ENCODE peak calls at places on chromosomes 4 and X, in seven cellular contexts. Z is tibial nerve, A is esophagus muscularis mucosa, U is uterus, K is transverse colon, M is K562, B is gastrocnemius medialis. X is an unnamed sample.

GRCh38 chr4:74942251-74942917 is 9.5 kb downstream of the PARM1 start:
- DNase-seq in B (no peak), U (no peak), K (no peak), A (no peak), M (no peak), Z (no peak), X (no peak)

GRCh38 chrX:3204606-3205005 is 141.8 kb downstream of the MXRA5 start:
- DNase-seq in A (no peak), Z (no peak), U (peak), M (no peak), B (peak), K (no peak), X (no peak)

GRCh38 chr4:123623611-123624010 is 227.0 kb downstream of the SPRY1 start:
- DNase-seq in B (no peak), M (no peak), A (no peak), K (no peak), Z (no peak), U (no peak), X (no peak)

GRCh38 chrX:35622021-35622420 is 176.1 kb upstream of the MAGEB16 start:
- DNase-seq in A (no peak), Z (no peak), U (no peak), K (no peak), B (no peak), M (no peak), X (no peak)

GRCh38 chrX:153628665-153629064 is 18.3 kb upstream of the DUSP9 start:
- DNase-seq in K (no peak), A (no peak), B (no peak), U (no peak), Z (no peak), M (no peak), X (no peak)

GRCh38 chr4:38782452-38783108 is at the start of gene TLR10:
- DNase-seq in Z (peak), B (no peak), U (no peak), A (no peak), M (peak), K (peak), X (no peak)

GRCh38 chr4:118904418-118904817 is 15.8 kb downstream of the SYNPO2 start:
- DNase-seq in Z (no peak), A (no peak), U (peak), B (no peak), K (no peak), M (no peak), X (no peak)

GRCh38 chrX:144334577-144334976 is 450.7 kb downstream of the UBE2NL start:
- DNase-seq in B (no peak), M (peak), U (no peak), A (no peak), Z (no peak), K (no peak), X (no peak)

GRCh38 chrX:14927391-14927790 is 54.2 kb downstream of the MOSPD2 start:
- DNase-seq in U (no peak), Z (no peak), M (no peak), K (no peak), B (no peak), A (no peak), X (no peak)

GRCh38 chr4:113683143-113683542 is 78.4 kb downstream of the CAMK2D start:
- DNase-seq in U (no peak), B (no peak), K (peak), M (no peak), Z (no peak), A (no peak), X (no peak)

GRCh38 chr4:140242357-140243284 is 88.6 kb upstream of the MAML3 start:
- DNase-seq in U (no peak), K (peak), B (no peak), A (no peak), M (no peak), Z (no peak), X (no peak)

GRCh38 chr4:56979674-56980073 is 978 bp downstream of the POLR2B start:
- DNase-seq in A (no peak), B (no peak), Z (no peak), U (no peak), M (peak), K (peak), X (no peak)

GRCh38 chr4:53122280-53123116 is 243.4 kb downstream of the SCFD2 start:
- DNase-seq in B (no peak), M (no peak), A (no peak), U (no peak), K (no peak), Z (no peak), X (no peak)

GRCh38 chr4:139633661-139634060 is 32.0 kb upstream of the MGST2 start:
- DNase-seq in K (peak), U (peak), M (peak), Z (peak), A (no peak), B (no peak), X (no peak)

GRCh38 chr4:40046311-40046980 is 10.2 kb upstream of the N4BP2 start:
- DNase-seq in U (no peak), A (no peak), K (peak), B (no peak), Z (peak), M (peak), X (no peak)

GRCh38 chr4:87118826-87119225 is 101.6 kb downstream of the KLHL8 start:
- DNase-seq in B (no peak), K (no peak), M (peak), U (no peak), Z (no peak), A (no peak), X (no peak)

GRCh38 chr4:16686195-16686594 is 212.2 kb downstream of the LDB2 start:
- DNase-seq in Z (no peak), K (no peak), U (no peak), A (no peak), M (no peak), B (no peak), X (no peak)

GRCh38 chr4:6427439-6428090 is 44.8 kb downstream of the PPP2R2C start:
- DNase-seq in B (no peak), Z (no peak), A (no peak), M (no peak), K (no peak), U (no peak), X (no peak)

GRCh38 chr4:177281544-177281943 is 28.1 kb upstream of the NEIL3 start:
- DNase-seq in M (no peak), U (no peak), Z (no peak), B (no peak), K (no peak), A (no peak), X (no peak)

GRCh38 chr4:157992038-157992706 is 180.7 kb downstream of the GASK1B start:
- DNase-seq in A (no peak), M (peak), K (no peak), U (no peak), Z (peak), B (no peak), X (no peak)

GRCh38 chr4:52369649-52370048 is 289.5 kb downstream of the USP46 start:
- DNase-seq in B (no peak), U (no peak), M (no peak), K (no peak), A (no peak), Z (no peak), X (no peak)

GRCh38 chr4:42487230-42487629 is 89.9 kb downstream of the SHISA3 start:
- DNase-seq in M (no peak), U (no peak), Z (no peak), K (no peak), B (no peak), A (no peak), X (no peak)

DNA sequence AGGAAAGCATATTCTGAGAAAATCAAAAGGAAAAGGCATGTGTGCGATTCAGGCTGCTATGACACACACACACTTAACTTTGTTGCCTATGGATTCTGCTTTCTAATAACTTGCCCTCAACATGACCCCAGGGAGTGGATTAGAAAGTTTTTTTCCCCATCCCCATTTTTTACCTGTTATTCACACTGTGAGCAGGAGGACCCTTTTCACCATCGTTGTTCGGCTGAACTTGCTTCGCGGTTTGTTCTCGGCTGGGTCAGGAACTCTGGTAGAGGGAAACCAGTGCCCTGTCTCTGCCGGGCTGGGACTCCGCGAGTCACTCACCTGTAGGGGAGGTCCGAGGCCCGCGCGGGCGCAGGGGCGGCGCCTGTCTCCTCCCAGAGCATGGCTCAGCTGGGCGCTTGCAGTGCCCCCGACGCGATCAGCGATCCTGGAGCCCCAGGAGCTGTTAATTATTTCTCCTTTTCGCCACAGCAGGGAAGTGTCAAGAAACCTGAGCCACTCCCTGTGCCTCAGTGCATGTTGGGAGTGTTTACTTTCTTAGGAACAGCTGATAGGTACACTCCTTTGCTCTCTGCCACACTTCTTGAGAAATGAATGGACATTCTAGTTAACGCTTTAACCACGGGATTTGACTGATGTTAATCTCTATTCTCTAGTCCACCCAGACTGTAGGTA is at the start of gene RASSF6:
- DNase-seq in B (no peak), K (peak), Z (no peak), M (peak), A (no peak), U (no peak), X (no peak)
- TF ChIP-seq POLR2A in B (no peak), K (peak), Z (no peak), M (no peak), A (no peak), U (no peak), X (no peak)

DNA sequence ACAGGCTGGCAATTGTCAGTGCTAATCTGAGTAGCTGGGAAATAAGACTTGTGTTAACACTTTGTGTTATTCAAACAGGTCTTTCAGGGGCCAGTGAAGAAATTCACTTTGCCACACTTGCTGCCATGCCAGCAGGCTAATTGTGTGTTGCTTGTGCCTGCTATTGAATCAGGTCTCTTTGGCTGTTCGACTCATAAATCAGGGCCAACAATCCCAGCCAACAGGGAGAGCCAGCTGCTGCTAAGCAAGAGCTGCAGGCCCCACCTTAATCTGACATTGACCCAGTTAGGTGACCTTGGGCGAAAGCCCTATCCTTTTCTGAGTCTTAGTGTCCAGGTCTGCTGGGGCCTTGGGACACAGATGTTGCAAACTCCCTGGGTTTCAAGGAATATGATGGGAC is 28.1 kb upstream of the MAMLD1 start:
- DNase-seq in Z (no peak), K (no peak), B (peak), U (no peak), A (no peak), M (no peak), X (no peak)
- H3K27ac ChIP-seq in Z (no peak), K (no peak), B (no peak), U (no peak), A (no peak), M (no peak), X (no peak)

GRCh38 chr4:185587444-185588161 is 52.3 kb upstream of the PDLIM3 start:
- DNase-seq in Z (no peak), K (peak), A (no peak), B (peak), U (no peak), M (no peak), X (no peak)
- TF ChIP-seq POLR2A in Z (no peak), K (no peak), A (no peak), B (no peak), U (no peak), M (no peak), X (no peak)

DNA sequence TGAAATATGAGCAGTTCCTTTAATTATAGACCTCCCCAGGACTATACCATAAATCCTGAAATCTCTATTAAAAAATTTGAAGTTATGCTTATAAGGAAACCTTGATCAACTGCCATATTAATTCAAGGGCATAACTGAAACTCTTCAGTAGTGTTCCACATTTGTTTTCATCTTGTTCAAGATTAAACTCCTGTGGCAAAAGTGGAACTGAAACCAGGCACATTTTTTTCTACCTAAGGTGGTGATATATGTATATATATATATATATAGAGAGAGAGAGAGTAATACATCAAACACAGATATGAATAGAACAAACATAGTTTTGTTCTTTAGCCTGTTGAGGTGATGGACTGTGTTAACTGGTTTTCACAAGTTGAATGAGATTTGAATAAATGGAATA is 287.9 kb downstream of the DACH2 start:
- DNase-seq in Z (no peak), A (no peak), U (no peak), K (no peak), B (no peak), M (no peak), X (no peak)
- H3K27ac ChIP-seq in Z (no peak), A (no peak), U (no peak), K (no peak), B (no peak), M (no peak), X (no peak)

DNA sequence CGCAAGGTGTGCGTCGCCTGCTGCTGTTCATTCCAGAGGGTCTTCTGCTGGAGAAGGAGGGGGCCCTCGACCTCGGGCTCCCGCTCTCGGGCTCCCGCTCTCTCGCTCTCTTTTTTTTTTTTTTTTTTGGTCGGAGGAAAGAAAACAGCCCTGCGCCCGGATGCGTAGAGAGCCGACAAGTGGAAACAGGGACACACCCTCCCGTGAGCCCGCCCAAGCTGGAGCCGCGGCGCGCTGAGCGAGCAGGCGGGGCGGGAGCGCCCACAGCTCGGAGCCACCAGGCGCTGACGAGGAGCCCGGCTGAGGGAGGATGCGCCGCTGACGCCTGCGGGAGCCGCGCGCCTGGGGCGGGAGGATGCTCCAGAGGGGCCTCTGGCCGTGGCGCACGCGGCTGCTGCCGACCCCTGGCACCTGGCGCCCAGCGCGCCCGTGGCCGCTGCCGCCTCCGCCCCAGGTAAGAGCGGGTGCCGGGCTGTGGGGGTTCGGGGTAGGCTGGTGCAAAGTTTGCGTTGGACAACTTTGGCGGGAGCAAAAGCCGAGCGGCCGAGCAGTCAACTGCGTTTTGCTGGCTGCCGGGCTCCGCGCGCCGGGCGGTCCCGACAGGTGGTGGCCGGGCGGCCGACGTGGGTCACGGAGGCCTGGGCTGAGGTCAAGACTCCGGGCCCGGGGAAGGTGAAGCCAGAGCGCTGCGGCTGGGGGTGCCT is at the start of gene MCUB:
- DNase-seq in M (peak), K (peak), U (peak), B (peak), A (peak), Z (peak), X (no peak)
- TF ChIP-seq POLR2A in M (peak), K (peak), U (peak), B (peak), A (no peak), Z (no peak), X (peak)

GRCh38 chr4:48375651-48376291 is 34.4 kb downstream of the SLAIN2 start:
- DNase-seq in A (no peak), U (no peak), Z (no peak), K (peak), M (no peak), B (peak), X (no peak)

GRCh38 chr4:48379587-48380140 is 38.3 kb downstream of the SLAIN2 start:
- DNase-seq in M (no peak), Z (no peak), K (no peak), B (no peak), U (no peak), A (no peak), X (no peak)

DNA sequence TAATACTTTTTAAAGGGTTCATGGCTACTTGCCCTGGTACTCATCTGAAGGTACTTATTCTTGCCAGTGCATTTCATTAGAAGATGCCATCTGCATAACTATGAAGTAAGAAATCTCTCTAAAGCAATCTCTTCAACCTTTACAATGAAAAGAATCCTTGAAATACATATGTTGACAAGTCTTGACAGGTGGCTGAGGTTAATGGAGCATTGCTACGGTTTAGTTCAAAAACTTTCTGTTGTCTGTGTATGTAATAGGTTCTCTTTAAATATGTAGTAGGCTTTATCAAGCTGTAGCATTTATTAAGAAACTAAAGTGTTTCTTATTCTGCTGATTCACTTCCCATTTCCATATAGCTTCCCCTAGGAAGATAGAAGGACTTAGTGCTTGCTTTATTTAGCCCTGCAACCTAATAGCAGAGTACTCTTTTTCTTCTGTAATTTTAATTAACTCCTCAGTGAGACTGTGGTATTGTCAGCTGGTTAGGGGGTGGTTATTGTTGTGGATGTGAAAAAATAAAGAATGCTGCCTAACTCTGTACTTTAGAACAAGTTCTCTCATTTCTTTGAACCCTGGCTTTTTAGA is 39.3 kb downstream of the SLAIN2 start:
- DNase-seq in K (no peak), Z (no peak), U (no peak), M (no peak), A (no peak), B (no peak), X (no peak)
- H3K27ac ChIP-seq in K (no peak), Z (no peak), U (no peak), M (no peak), A (no peak), B (no peak), X (no peak)

DNA sequence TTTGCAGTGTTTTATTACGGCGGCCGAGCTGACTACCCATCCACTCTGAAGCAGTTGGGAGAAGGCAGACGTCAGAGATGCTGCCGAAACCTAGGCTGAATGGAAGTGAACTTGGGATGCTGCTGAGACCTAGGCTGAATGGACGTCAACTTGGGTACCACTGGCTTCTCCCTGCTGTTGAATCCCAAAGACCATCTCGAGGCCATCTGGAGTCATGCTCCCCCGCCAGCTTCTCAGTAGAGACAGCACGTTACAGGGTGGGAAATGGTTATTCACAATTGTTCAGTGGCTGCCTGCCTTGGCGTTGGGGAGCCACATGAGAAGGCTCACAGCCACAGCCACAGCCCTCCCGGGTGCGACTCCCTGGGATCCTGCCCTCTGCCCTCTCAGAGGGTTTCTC is 40.9 kb downstream of the P2RY8 start:
- DNase-seq in M (no peak), U (no peak), Z (no peak), A (no peak), B (no peak), K (no peak), X (no peak)
- TF ChIP-seq POLR2A in M (no peak), U (no peak), Z (no peak), A (no peak), B (no peak), K (no peak), X (no peak)

DNA sequence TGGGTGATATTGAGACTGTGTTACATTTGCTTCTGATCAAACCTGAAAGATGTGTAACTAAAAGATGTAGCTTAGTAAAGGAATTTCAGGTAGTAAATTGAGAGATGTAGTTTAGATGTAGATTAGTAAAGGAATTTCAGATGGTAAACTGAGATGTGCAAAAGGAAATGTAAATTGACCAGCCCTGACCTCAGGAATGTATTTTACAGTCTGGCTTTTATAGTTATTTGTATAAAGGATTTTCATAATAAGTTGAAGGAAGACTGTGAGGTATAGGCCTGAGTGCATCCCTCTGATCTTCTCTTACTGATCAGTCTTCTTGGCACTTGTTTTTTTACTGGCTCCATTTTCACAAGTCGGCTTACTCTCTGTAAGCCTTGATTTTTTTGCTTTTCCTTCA is 3.2 kb downstream of the KLHL2 start:
- DNase-seq in M (no peak), B (no peak), U (no peak), Z (no peak), A (no peak), K (no peak), X (no peak)
- H3K27ac ChIP-seq in M (no peak), B (no peak), U (no peak), Z (no peak), A (no peak), K (no peak), X (no peak)

X was measured in vagina.